ENCODE peak calls at places on chromosomes 13 and 19, in five cellular contexts. Q is GM23248; V is H7; P is CD4-positive, CD25-positive, alpha-beta regulatory T cell; W is NCI-H1694. F is an unnamed sample.

GRCh38 chr13:71625694-71626093 is 241.3 kb downstream of the DACH1 start:
- DNase-seq in Q (no peak), W (no peak), P (no peak), V (no peak), F (peak)

GRCh38 chr13:81929988-81930387 is 1589.1 kb upstream of the SPRY2 start:
- DNase-seq in W (peak), V (peak), Q (peak), P (no peak), F (peak)

GRCh38 chr13:68099616-68100015 is 869.5 kb upstream of the PCDH9 start:
- DNase-seq in V (no peak), P (no peak), W (no peak), Q (peak), F (no peak)

GRCh38 chr19:37537391-37537947 is 30.7 kb downstream of the ZNF793 start:
- DNase-seq in W (no peak), V (no peak), Q (peak), P (no peak), F (no peak)

GRCh38 chr19:6393982-6394412 is 1.0 kb upstream of the GTF2F1 start:
- DNase-seq in W (no peak), P (no peak), V (no peak), Q (no peak), F (no peak)

GRCh38 chr19:55492362-55492944 is 4.2 kb downstream of the SSC5D start:
- DNase-seq in Q (no peak), W (no peak), P (no peak), V (peak), F (no peak)

GRCh38 chr19:35718345-35719041 is 690 bp downstream of the KMT2B start:
- DNase-seq in P (peak), V (peak), W (no peak), Q (peak), F (peak)

GRCh38 chr13:44814836-44815235 is 174.4 kb downstream of the NUFIP1 start:
- DNase-seq in V (no peak), Q (peak), P (no peak), W (no peak), F (no peak)

GRCh38 chr19:17070912-17071311 is 4.3 kb downstream of the HAUS8 start:
- DNase-seq in W (no peak), V (no peak), P (no peak), Q (no peak), F (no peak)

GRCh38 chr13:42348576-42348975 is 76.6 kb downstream of the AKAP11 start:
- DNase-seq in P (no peak), W (no peak), V (no peak), Q (no peak), F (no peak)

GRCh38 chr19:46840157-46840942 is 10.3 kb downstream of the AP2S1 start:
- DNase-seq in Q (peak), V (peak), W (peak), P (peak), F (peak)

GRCh38 chr19:33621811-33622504 is at the start of gene CHST8:
- DNase-seq in P (no peak), Q (peak), W (peak), V (peak), F (peak)

GRCh38 chr13:33610471-33611015 is 207.4 kb upstream of the RFC3 start:
- DNase-seq in Q (no peak), P (peak), V (peak), W (no peak), F (no peak)

GRCh38 chr13:33322474-33322827 is 36.9 kb upstream of the STARD13 start:
- DNase-seq in V (no peak), P (no peak), W (no peak), Q (peak), F (peak)

GRCh38 chr13:24124789-24125476 is 35.6 kb upstream of the SPATA13 start:
- DNase-seq in P (no peak), W (no peak), Q (no peak), V (no peak), F (no peak)

GRCh38 chr13:49627831-49628652 is at the start of gene ARL11:
- DNase-seq in Q (no peak), P (peak), V (peak), W (no peak), F (no peak)

GRCh38 chr13:38702609-38703008 is 15.7 kb downstream of the FREM2 start:
- DNase-seq in P (no peak), W (no peak), V (no peak), Q (no peak), F (no peak)

GRCh38 chr19:33310606-33311325 is 8.4 kb upstream of the CEBPA start:
- DNase-seq in P (no peak), W (no peak), Q (no peak), V (no peak), F (no peak)

GRCh38 chr19:10390652-10391286 is 10.4 kb upstream of the TYK2 start:
- DNase-seq in Q (peak), P (no peak), W (no peak), V (peak), F (peak)

GRCh38 chr13:85806553-85807175 is 7.4 kb upstream of the SLITRK6 start:
- DNase-seq in V (no peak), Q (peak), W (peak), P (peak), F (peak)

GRCh38 chr19:58033741-58034475 is at the start of gene ZSCAN1:
- DNase-seq in W (no peak), V (peak), Q (peak), P (peak), F (no peak)

GRCh38 chr13:32986552-32986951 is 29.7 kb upstream of the KL start:
- DNase-seq in P (no peak), V (no peak), Q (no peak), W (no peak), F (no peak)

GRCh38 chr13:73849292-73849691 is 284.9 kb downstream of the KLF12 start:
- DNase-seq in P (peak), V (peak), W (no peak), Q (peak), F (peak)

GRCh38 chr19:29873024-29873800 is 61.4 kb downstream of the CCNE1 start:
- DNase-seq in P (peak), W (no peak), Q (peak), V (peak), F (peak)

GRCh38 chr19:13963603-13964105 is 11.3 kb downstream of the DCAF15 start:
- DNase-seq in P (no peak), Q (no peak), V (no peak), W (no peak), F (no peak)

GRCh38 chr13:41568990-41569387 is 111.6 kb downstream of the RGCC start:
- DNase-seq in V (no peak), Q (peak), P (no peak), W (no peak), F (peak)

GRCh38 chr19:7471696-7472620 is 16.9 kb downstream of the PEX11G start:
- DNase-seq in V (peak), P (no peak), Q (no peak), W (no peak), F (no peak)

GRCh38 chr13:50375792-50376191 is 360.5 kb downstream of the KCNRG start:
- DNase-seq in Q (peak), W (no peak), P (no peak), V (no peak), F (peak)

GRCh38 chr13:77724092-77724491 is 26.6 kb downstream of the SLAIN1 start:
- DNase-seq in V (no peak), W (no peak), P (no peak), Q (no peak), F (no peak)

GRCh38 chr13:93450226-93450625 is 223.6 kb downstream of the GPC6 start:
- DNase-seq in Q (peak), V (no peak), W (no peak), P (no peak), F (peak)

GRCh38 chr19:33234736-33235135 is 9.1 kb upstream of the SLC7A10 start:
- DNase-seq in Q (no peak), V (no peak), P (no peak), W (no peak), F (no peak)

GRCh38 chr19:2610637-2611482 is 91.6 kb downstream of the GNG7 start:
- DNase-seq in V (peak), P (peak), W (no peak), Q (peak), F (peak)